ENCODE peak calls at places on chromosomes 16 and 17, in nine cellular contexts. T is mesothelial cell of epicardium, H is astrocyte of the spinal cord, N is astrocyte, U is AG10803, V is progenitor cell of endocrine pancreas, X is A549, G is cardiac fibroblast, A is neural crest cell. O is an unnamed sample.
A peak's percentile ranks its signal among the peaks of the same experiment; 100 is the strongest.

GRCh38 chr17:55238931-55239297 is 25.8 kb upstream of the HLF start:
- DNase-seq in T (no peak), H (no peak), N (no peak), U (no peak), V (no peak), X (peak; percentile 49), G (no peak), A (no peak), O (no peak)

GRCh38 chr17:1750628-1751027 is 8.0 kb downstream of the SERPINF2 start:
- DNase-seq in T (no peak), H (no peak), N (no peak), U (no peak), V (no peak), X (no peak), G (no peak), A (no peak), O (no peak)

GRCh38 chr17:27489045-27489715 is 32.9 kb downstream of the KSR1 start:
- DNase-seq in T (no peak), H (peak; percentile 48), N (peak; percentile 56), U (peak; percentile 86), V (no peak), X (peak; percentile 28), G (peak; percentile 62), A (no peak), O (peak; percentile 19)

GRCh38 chr16:81511371-81511770 is 66.8 kb downstream of the CMIP start:
- DNase-seq in T (no peak), H (peak; percentile 83), N (peak; percentile 90), U (peak; percentile 80), V (no peak), X (peak; percentile 60), G (peak; percentile 86), A (no peak), O (peak; percentile 88)

GRCh38 chr17:80773243-80773991 is 218.2 kb upstream of the CHMP6 start:
- DNase-seq in T (no peak), H (peak; percentile 46), N (no peak), U (peak; percentile 29), V (no peak), X (no peak), G (no peak), A (no peak), O (no peak)

GRCh38 chr16:31064882-31065461 is 9.1 kb downstream of the ZNF668 start:
- DNase-seq in T (no peak), H (peak; percentile 94), N (peak; percentile 94), U (peak; percentile 97), V (no peak), X (peak; percentile 55), G (peak; percentile 98), A (no peak), O (peak; percentile 95)

GRCh38 chr17:40472733-40473452 is 28.5 kb downstream of the TNS4 start:
- DNase-seq in T (no peak), H (no peak), N (no peak), U (no peak), V (no peak), X (no peak), G (peak; percentile 63), A (no peak), O (no peak)

GRCh38 chr17:66715076-66715675 is 119.7 kb upstream of the CACNG5 start:
- DNase-seq in T (no peak), H (no peak), N (no peak), U (no peak), V (no peak), X (no peak), G (no peak), A (no peak), O (no peak)

GRCh38 chr17:787641-788221 is 5.6 kb downstream of the MRM3 start:
- DNase-seq in T (no peak), H (no peak), N (no peak), U (no peak), V (no peak), X (no peak), G (no peak), A (no peak), O (no peak)

GRCh38 chr17:80414508-80414802 is 512 bp upstream of the ENDOV start:
- DNase-seq in T (no peak), H (peak; percentile 5), N (no peak), U (no peak), V (no peak), X (no peak), G (no peak), A (no peak), O (no peak)

GRCh38 chr17:68612923-68613292 is 11.7 kb upstream of the FAM20A start:
- DNase-seq in T (no peak), H (no peak), N (no peak), U (no peak), V (no peak), X (no peak), G (no peak), A (no peak), O (no peak)

GRCh38 chr17:5555254-5555653 is 29.1 kb downstream of the NLRP1 start:
- DNase-seq in T (no peak), H (peak; percentile 33), N (peak; percentile 73), U (peak; percentile 41), V (no peak), X (no peak), G (peak; percentile 76), A (no peak), O (peak; percentile 52)

GRCh38 chr17:16037636-16038035 is 38.0 kb downstream of the TTC19 start:
- DNase-seq in T (no peak), H (peak; percentile 47), N (peak; percentile 32), U (no peak), V (no peak), X (no peak), G (peak; percentile 49), A (no peak), O (no peak)

GRCh38 chr16:10619271-10619849 is 39.0 kb upstream of the EMP2 start:
- DNase-seq in T (no peak), H (no peak), N (no peak), U (no peak), V (no peak), X (no peak), G (no peak), A (no peak), O (no peak)

GRCh38 chr16:54934536-54935410 is 4.1 kb downstream of the IRX5 start:
- DNase-seq in T (no peak), H (peak; percentile 60), N (peak; percentile 46), U (peak; percentile 56), V (peak; percentile 34), X (no peak), G (no peak), A (peak; percentile 38), O (no peak)
- TF ChIP-seq CTCF in T (no peak), H (peak; percentile 34), N (no peak), U (peak; percentile 40), V (peak; percentile 58), X (no peak), G (no peak), A (peak; percentile 56), O (peak; percentile 39)

GRCh38 chr16:85111184-85111583 is 1.1 kb downstream of the CIBAR2 start:
- DNase-seq in T (no peak), H (no peak), N (no peak), U (no peak), V (no peak), X (no peak), G (no peak), A (no peak), O (no peak)
- TF ChIP-seq CTCF in T (no peak), H (no peak), N (no peak), U (no peak), V (no peak), X (no peak), G (no peak), A (no peak), O (no peak)

GRCh38 chr16:72961115-72961832 is 86.7 kb downstream of the ZFHX3 start:
- DNase-seq in T (no peak), H (no peak), N (no peak), U (no peak), V (no peak), X (peak; percentile 32), G (peak; percentile 39), A (no peak), O (no peak)
- TF ChIP-seq CTCF in T (peak; percentile 55), H (peak; percentile 52), N (peak; percentile 35), U (peak; percentile 46), V (peak; percentile 45), X (peak; percentile 22), G (peak; percentile 46), A (peak; percentile 52), O (peak; percentile 70)

GRCh38 chr16:2298621-2299020 is 30.7 kb upstream of the RNPS1 start:
- DNase-seq in T (no peak), H (no peak), N (no peak), U (no peak), V (no peak), X (no peak), G (no peak), A (no peak), O (no peak)

GRCh38 chr16:2292221-2292620 is 24.3 kb upstream of the RNPS1 start:
- DNase-seq in T (no peak), H (no peak), N (no peak), U (no peak), V (no peak), X (no peak), G (no peak), A (no peak), O (no peak)

GRCh38 chr16:2296662-2297505 is 29.0 kb upstream of the RNPS1 start:
- DNase-seq in T (no peak), H (peak; percentile 7), N (no peak), U (peak; percentile 24), V (no peak), X (peak; percentile 22), G (peak; percentile 53), A (peak; percentile 18), O (peak; percentile 5)

GRCh38 chr16:2297506-2297860 is 29.6 kb upstream of the RNPS1 start:
- DNase-seq in T (no peak), H (no peak), N (no peak), U (no peak), V (no peak), X (no peak), G (no peak), A (no peak), O (no peak)

GRCh38 chr16:2295056-2295798 is 27.3 kb upstream of the RNPS1 start:
- DNase-seq in T (no peak), H (no peak), N (no peak), U (no peak), V (no peak), X (no peak), G (no peak), A (no peak), O (no peak)
- TF ChIP-seq CTCF in T (no peak), H (no peak), N (no peak), U (no peak), V (no peak), X (no peak), G (no peak), A (no peak), O (no peak)

DNA sequence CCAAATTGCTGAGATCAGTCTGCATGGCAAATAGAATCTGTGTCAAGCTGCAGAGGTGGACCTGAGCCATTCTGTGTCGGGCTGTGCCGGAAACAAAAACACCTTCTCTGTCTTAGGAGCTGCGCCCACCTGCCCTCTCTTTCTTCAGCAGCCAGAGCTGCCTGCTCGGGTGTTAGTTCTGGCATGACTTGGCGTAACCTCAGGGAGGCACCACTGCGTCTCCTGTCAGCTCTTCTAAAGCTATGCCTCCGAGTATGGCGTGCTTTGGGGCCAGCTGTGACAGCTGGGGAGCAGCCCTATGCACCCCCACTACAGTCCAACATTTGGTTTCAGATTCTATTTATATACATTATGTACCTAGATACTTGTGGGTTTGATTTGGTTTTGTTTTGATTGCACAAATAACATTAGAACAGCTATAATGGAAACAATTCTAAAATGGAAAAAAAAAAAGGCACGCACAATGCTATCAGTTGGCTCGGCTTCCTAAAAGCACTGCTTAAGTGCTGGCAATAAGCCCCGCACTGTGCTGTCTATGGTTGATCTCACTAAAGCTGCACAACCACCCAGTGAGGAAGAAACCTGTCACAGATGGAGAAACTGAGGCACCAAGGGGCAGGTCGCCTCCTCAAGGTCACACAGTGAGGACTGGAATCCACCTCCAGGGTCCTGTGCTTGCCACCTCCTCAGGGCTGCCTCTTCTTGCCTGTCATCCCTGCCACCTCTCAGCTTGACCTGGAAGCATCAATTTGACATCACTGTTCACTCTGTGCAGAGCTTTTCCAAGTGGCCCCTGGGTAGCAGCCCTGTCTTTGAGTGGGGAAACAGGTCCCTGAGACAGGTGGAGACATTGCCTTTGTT is 18.7 kb upstream of the ADGRG1 start:
- DNase-seq in T (no peak), H (no peak), N (no peak), U (no peak), V (no peak), X (no peak), G (no peak), A (no peak), O (no peak)
- TF ChIP-seq CTCF in T (no peak), H (no peak), N (no peak), U (no peak), V (no peak), X (no peak), G (peak; percentile 3), A (no peak), O (peak; percentile 14)